ENCODE peak calls at places on chromosomes 5 and 9, in eight cellular contexts. V is heart left ventricle, D is body of pancreas, U is A549, C is transverse colon, P is HCT116, W is tibial nerve, S is ovary. R is an unnamed sample.
A peak's percentile ranks its signal among the peaks of the same experiment; 100 is the strongest.

GRCh38 chr9:15959663-15960062 is 406.8 kb downstream of the CCDC171 start:
- DNase-seq in C (no peak), W (no peak), P (no peak), V (no peak), D (no peak), S (no peak), U (no peak), R (no peak)

GRCh38 chr5:153043876-153044275 is 446.6 kb upstream of the GRIA1 start:
- DNase-seq in C (no peak), V (no peak), S (no peak), P (no peak), W (no peak), U (no peak), D (no peak), R (no peak)

GRCh38 chr9:104287255-104287872 is 193.3 kb downstream of the SMC2 start:
- DNase-seq in U (no peak), W (no peak), C (no peak), V (no peak), D (no peak), P (no peak), S (no peak), R (no peak)

GRCh38 chr5:174645677-174646076 is 78.7 kb upstream of the MSX2 start:
- DNase-seq in U (no peak), C (no peak), W (no peak), D (no peak), P (no peak), V (no peak), S (no peak), R (no peak)

GRCh38 chr5:96096724-96097123 is 135.1 kb upstream of the ELL2 start:
- DNase-seq in C (no peak), D (no peak), U (no peak), V (no peak), S (no peak), P (no peak), W (no peak), R (no peak)

GRCh38 chr9:14561929-14562386 is 131.3 kb downstream of the ZDHHC21 start:
- DNase-seq in U (no peak), P (no peak), S (no peak), C (no peak), W (no peak), D (peak; percentile 27), V (no peak), R (no peak)

GRCh38 chr5:9895305-9895650 is 265.1 kb upstream of the TAS2R1 start:
- DNase-seq in D (no peak), U (no peak), S (no peak), V (no peak), W (no peak), C (no peak), P (no peak), R (no peak)

GRCh38 chr5:32115985-32116384 is 58.1 kb downstream of the GOLPH3 start:
- DNase-seq in P (no peak), V (no peak), W (no peak), U (peak; percentile 22), S (no peak), C (no peak), D (no peak), R (no peak)

GRCh38 chr9:72304538-72304937 is 60.5 kb downstream of the ZFAND5 start:
- DNase-seq in V (no peak), D (no peak), U (no peak), C (no peak), S (no peak), P (no peak), W (no peak), R (no peak)

GRCh38 chr9:72300884-72301283 is 64.1 kb downstream of the ZFAND5 start:
- DNase-seq in S (no peak), V (no peak), C (no peak), D (no peak), U (no peak), P (no peak), W (no peak), R (no peak)

GRCh38 chr9:72306771-72307170 is 58.2 kb downstream of the ZFAND5 start:
- DNase-seq in S (no peak), V (no peak), D (no peak), W (no peak), P (no peak), U (no peak), C (no peak), R (no peak)

GRCh38 chr9:72309366-72310133 is 55.5 kb downstream of the ZFAND5 start:
- DNase-seq in V (no peak), P (no peak), C (no peak), W (no peak), D (no peak), U (peak; percentile 32), S (no peak), R (no peak)

GRCh38 chr9:72305102-72305546 is 59.9 kb downstream of the ZFAND5 start:
- DNase-seq in C (peak; percentile 89), D (peak; percentile 85), P (peak; percentile 95), U (peak; percentile 99), V (peak; percentile 89), W (peak; percentile 80), S (no peak), R (peak; percentile 92)
- TF ChIP-seq POLR2A in C (peak; percentile 96), D (no peak), P (peak; percentile 6), U (peak; percentile 61), V (peak; percentile 65), W (peak; percentile 29), S (peak; percentile 20), R (peak; percentile 31)

GRCh38 chr5:131988601-131989000 is 22.9 kb downstream of the ACSL6 start:
- DNase-seq in D (no peak), C (no peak), S (no peak), U (no peak), P (no peak), W (no peak), V (no peak), R (no peak)
- TF ChIP-seq POLR2A in D (no peak), C (no peak), S (no peak), U (no peak), P (no peak), W (no peak), V (no peak), R (no peak)

GRCh38 chr5:43602456-43602817 is 543 bp upstream of the NNT start:
- DNase-seq in S (peak; percentile 36), V (peak; percentile 35), D (peak; percentile 46), U (peak; percentile 30), W (peak; percentile 33), P (no peak), C (peak; percentile 34), R (no peak)

GRCh38 chr5:43602818-43603534 is at the start of gene NNT:
- DNase-seq in W (peak; percentile 57), S (peak; percentile 79), P (no peak), C (peak; percentile 84), V (peak; percentile 83), D (peak; percentile 79), U (peak; percentile 55), R (peak; percentile 20)

GRCh38 chr5:43601454-43602260 is 1.3 kb upstream of the NNT start:
- DNase-seq in P (no peak), V (peak; percentile 20), C (no peak), U (no peak), W (no peak), D (no peak), S (no peak), R (peak; percentile 52)

GRCh38 chr5:43604699-43605098 is 1.7 kb downstream of the NNT start:
- DNase-seq in D (no peak), U (no peak), C (no peak), V (no peak), S (no peak), W (no peak), P (no peak), R (no peak)

DNA sequence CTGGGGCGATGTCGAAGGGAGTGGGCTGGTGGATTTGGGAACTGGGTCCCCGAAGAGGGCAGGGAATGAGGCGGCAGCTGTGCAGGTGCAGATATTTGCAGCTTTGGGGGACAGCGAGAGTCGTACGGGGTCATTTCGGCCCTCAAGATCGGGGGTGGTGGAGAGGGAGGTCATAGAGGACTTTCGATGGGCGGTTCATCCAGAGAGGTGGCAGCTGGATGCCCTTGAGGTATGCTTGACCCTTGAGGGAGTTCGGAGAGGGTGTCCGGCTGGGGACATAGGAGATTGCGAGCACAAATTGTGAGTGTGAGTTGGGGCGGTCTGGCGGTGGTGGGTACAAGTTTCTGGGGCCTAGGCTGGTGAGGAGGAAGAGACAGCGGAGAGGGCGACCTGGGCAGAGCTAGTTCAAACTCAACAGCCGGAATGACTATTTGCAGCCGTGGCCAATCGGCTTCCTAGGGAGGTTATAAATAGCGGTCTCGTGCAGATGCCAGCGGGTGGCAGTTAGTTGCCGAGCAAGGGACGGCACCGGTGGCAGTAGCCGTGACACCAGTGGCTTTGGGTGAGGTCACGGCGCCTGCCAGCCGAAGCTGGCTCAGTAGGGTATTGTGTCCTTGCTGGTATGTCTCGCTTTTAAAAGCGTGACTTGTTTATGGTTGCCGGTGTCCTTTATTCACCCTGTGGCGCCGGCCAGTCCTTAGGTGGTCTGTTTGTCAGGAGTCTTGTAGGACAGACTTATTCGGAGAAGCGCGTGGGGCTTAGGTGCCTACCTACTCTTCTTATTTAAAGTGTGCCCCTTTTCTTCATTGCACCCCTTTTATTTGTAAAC is 769 bp downstream of the NNT start:
- DNase-seq in U (no peak), C (peak; percentile 78), W (peak; percentile 19), V (peak; percentile 82), S (peak; percentile 39), D (peak; percentile 87), P (no peak), R (no peak)
- TF ChIP-seq POLR2A in U (no peak), C (peak; percentile 53), W (no peak), V (peak; percentile 88), S (no peak), D (peak; percentile 64), P (no peak), R (no peak)

DNA sequence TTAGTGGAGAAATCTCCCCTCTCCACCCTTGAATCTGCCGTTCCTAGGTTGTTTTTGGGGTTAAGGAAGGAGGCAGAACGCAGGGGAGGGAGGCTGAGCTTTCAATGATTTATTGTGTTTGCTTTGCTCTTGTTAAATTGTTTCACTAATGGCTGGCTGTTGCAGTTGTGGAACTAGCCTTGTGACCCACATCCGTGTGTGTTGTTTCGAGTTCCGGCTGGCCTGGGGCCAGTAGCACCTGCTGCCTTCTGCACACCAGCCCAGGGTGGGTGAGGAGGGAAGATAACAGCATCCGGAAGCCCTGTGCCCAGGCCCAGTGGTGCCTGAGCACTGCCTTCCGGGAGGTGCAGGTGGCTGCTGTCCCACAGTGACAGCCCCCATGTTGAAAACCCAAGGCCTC is 3.6 kb downstream of the ERGIC1 start:
- DNase-seq in S (peak; percentile 48), C (peak; percentile 94), V (no peak), D (peak; percentile 94), U (no peak), W (no peak), P (no peak), R (no peak)
- TF ChIP-seq POLR2A in S (no peak), C (peak; percentile 55), V (no peak), D (peak; percentile 21), U (no peak), W (no peak), P (no peak), R (no peak)

GRCh38 chr9:121622842-121623203 is 28.6 kb upstream of the DAB2IP start:
- DNase-seq in W (no peak), S (no peak), P (no peak), C (no peak), V (no peak), U (no peak), D (no peak), R (no peak)
- TF ChIP-seq POLR2A in W (no peak), S (no peak), P (no peak), C (no peak), V (no peak), U (no peak), D (no peak), R (no peak)

R was measured in H54.